ENCODE peak calls at places on chromosome 17, in six cellular contexts. E, A, U, B, X and C are unnamed samples.
A peak's percentile ranks its signal among the peaks of the same experiment; 100 is the strongest.

GRCh38 chr17:76524598-76525512 is 12.7 kb downstream of the CYGB start:
- DNase-seq in E (peak; percentile 55), X (no peak), A (no peak), U (no peak), B (no peak), C (peak; percentile 92)

GRCh38 chr17:49434821-49435581 is 20.3 kb upstream of the PHB1 start:
- DNase-seq in A (peak; percentile 89), E (peak; percentile 41), X (peak; percentile 69), U (peak; percentile 38), B (no peak), C (peak; percentile 66)

GRCh38 chr17:65249774-65250173 is 112.6 kb downstream of the RGS9 start:
- DNase-seq in A (no peak), E (no peak), B (no peak), U (no peak), X (no peak), C (no peak)

GRCh38 chr17:35051183-35051578 is 12.3 kb downstream of the RFFL start:
- DNase-seq in B (no peak), X (no peak), E (no peak), U (no peak), A (no peak), C (peak; percentile 55)

GRCh38 chr17:35578929-35579448 is 618 bp upstream of the PEX12 start:
- DNase-seq in B (no peak), A (no peak), X (no peak), E (no peak), U (no peak), C (peak; percentile 9)

GRCh38 chr17:70624208-70624607 is 454.9 kb downstream of the KCNJ2 start:
- DNase-seq in X (no peak), E (no peak), A (no peak), B (no peak), U (no peak), C (no peak)

GRCh38 chr17:335691-336090 is 16.9 kb downstream of the RPH3AL start:
- DNase-seq in A (peak; percentile 85), B (no peak), U (no peak), E (no peak), X (no peak), C (no peak)

GRCh38 chr17:18919963-18920362 is 32.0 kb upstream of the SLC5A10 start:
- DNase-seq in E (no peak), A (no peak), X (no peak), U (no peak), B (no peak), C (no peak)

GRCh38 chr17:74994440-74994839 is 7.0 kb downstream of the CDR2L start:
- DNase-seq in U (no peak), E (peak; percentile 70), A (no peak), X (no peak), B (no peak), C (peak; percentile 17)
- H3K9ac ChIP-seq in U (no peak overlapping the region), E (no peak overlapping the region), A (no peak overlapping the region), X (no peak overlapping the region), B (no peak overlapping the region), C (peak overlapping the region; percentile 0)

GRCh38 chr17:74379495-74380085 is 12.3 kb downstream of the GPR142 start:
- DNase-seq in U (peak; percentile 75), A (peak; percentile 97), B (peak; percentile 68), E (peak; percentile 47), X (peak; percentile 93), C (peak; percentile 68)
- H3K14ac ChIP-seq in U (no peak overlapping the region), A (no peak overlapping the region), B (no peak overlapping the region), E (no peak overlapping the region), X (peak overlapping the region; percentile 79), C (no peak overlapping the region)

DNA sequence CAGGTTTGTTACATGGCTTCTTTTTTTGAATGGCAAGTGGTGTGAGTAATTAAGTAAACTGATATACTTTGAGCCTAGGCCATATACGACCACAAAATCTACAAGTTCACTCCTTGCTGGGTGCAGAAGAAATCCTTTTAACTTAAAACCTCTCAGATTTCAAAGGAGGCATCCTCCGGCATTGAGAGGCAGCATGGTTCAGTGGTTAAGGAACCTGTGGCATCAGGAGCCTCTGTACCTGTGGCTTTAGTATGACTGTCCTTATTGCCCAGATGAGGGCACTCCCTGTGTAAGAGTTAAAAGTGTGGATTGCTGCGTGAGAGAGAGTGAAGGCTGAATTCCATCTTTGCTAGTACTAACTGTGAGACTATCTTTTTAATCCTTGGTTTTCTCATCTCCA is 3.3 kb downstream of the NLRP1 start:
- DNase-seq in B (no peak), A (no peak), E (no peak), X (no peak), U (no peak), C (no peak)
- H3K9ac ChIP-seq in B (no peak overlapping the region), A (no peak overlapping the region), E (no peak overlapping the region), X (no peak overlapping the region), U (no peak overlapping the region), C (no peak overlapping the region)

DNA sequence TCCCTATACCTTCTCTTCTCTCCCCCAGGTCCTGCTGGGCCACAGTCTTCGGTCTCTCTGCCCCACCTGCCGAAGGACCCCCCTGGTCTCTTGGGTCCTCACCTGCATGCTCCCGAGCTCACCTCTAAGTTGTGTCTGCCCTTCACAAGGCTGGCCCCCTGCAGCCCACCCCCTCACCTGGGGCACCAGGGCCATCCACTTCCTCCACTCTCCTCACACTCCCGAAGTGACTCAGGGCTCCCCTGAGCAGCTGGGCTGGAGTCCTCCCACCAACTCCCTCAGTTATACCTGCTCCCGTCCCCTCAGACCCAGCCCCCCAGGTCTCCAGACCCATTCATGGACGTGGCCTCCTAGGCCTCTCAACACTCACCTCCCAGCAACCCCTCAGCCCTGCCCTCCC is 822.0 kb downstream of the KCNJ18 start:
- DNase-seq in E (no peak), U (no peak), A (no peak), X (no peak), B (no peak), C (no peak)
- H3K14ac ChIP-seq in E (no peak overlapping the region), U (no peak overlapping the region), A (no peak overlapping the region), X (no peak overlapping the region), B (no peak overlapping the region), C (no peak overlapping the region)

GRCh38 chr17:62098623-62099231 is 33.6 kb upstream of the MED13 start:
- DNase-seq in B (no peak), A (no peak), E (no peak), U (no peak), X (no peak), C (no peak)
- H3K9ac ChIP-seq in B (no peak overlapping the region), A (no peak overlapping the region), E (no peak overlapping the region), U (no peak overlapping the region), X (no peak overlapping the region), C (no peak overlapping the region)

GRCh38 chr17:72413077-72414031 is 292.5 kb downstream of the SOX9 start:
- DNase-seq in X (no peak), A (no peak), E (no peak), B (no peak), U (no peak), C (no peak)

GRCh38 chr17:72414032-72414396 is 293.2 kb downstream of the SOX9 start:
- DNase-seq in X (no peak), B (no peak), U (no peak), A (no peak), E (no peak), C (no peak)

GRCh38 chr17:72411124-72411563 is 290.3 kb downstream of the SOX9 start:
- DNase-seq in E (no peak), A (no peak), U (no peak), B (peak; percentile 58), X (no peak), C (no peak)

GRCh38 chr17:72414967-72415853 is 294.4 kb downstream of the SOX9 start:
- DNase-seq in E (no peak), U (no peak), X (no peak), A (no peak), B (no peak), C (no peak)

GRCh38 chr17:72412650-72413076 is 291.8 kb downstream of the SOX9 start:
- DNase-seq in X (no peak), U (no peak), A (no peak), E (no peak), B (no peak), C (no peak)
- H3K14ac ChIP-seq in X (no peak overlapping the region), U (no peak overlapping the region), A (no peak overlapping the region), E (no peak overlapping the region), B (no peak overlapping the region), C (no peak overlapping the region)

DNA sequence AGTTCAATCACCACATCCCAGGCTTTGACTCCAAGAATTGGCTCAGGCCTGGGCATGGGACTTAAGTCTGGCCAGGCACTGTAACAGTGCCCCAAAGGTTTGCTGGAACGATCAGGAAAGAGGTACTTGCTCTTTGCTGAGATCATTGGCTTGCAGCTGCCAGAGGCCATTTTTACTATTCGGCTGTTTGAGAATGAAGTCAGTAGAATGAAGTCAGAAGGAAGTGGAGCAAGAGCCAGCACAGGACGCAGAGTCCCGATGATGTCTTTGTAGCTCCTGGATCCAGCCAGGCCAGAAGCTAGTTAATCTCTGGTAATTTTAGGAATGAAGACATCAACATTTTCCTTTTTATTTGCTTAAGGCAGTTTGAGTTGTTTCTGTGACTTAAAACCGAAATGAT is 195.5 kb downstream of the RAB11FIP4 start:
- DNase-seq in E (no peak), U (no peak), B (no peak), X (no peak), A (no peak), C (no peak)
- H3K9ac ChIP-seq in E (no peak overlapping the region), U (no peak overlapping the region), B (no peak overlapping the region), X (no peak overlapping the region), A (no peak overlapping the region), C (peak overlapping the region; percentile 59)

GRCh38 chr17:81926451-81927144 is 937 bp downstream of the MAFG start:
- DNase-seq in B (peak; percentile 69), E (peak; percentile 79), U (no peak), A (peak; percentile 77), X (no peak), C (peak; percentile 94)
- H3K14ac ChIP-seq in B (peak overlapping the region; percentile 84), E (peak overlapping the region; percentile 64), U (no peak overlapping the region), A (no peak overlapping the region), X (no peak overlapping the region), C (peak overlapping the region; percentile 65)